ENCODE peak calls at places on chromosomes 5 and 9, in six cellular contexts. K, A, B, H, G and S are unnamed samples. For H3K9me3, the result is how much of the 10 kb centered on the place peaks cover.

GRCh38 chr9:124248066-124248465 is 9.7 kb upstream of the NEK6 start:
- DNase-seq in K (no peak), A (peak), B (no peak), H (no peak), G (no peak), S (peak)

GRCh38 chr5:57032151-57032551 is 80.2 kb upstream of the MIER3 start:
- DNase-seq in K (no peak), A (no peak), B (no peak), H (no peak), G (no peak), S (no peak)

GRCh38 chr9:86073839-86074238 is 25.5 kb downstream of the GOLM1 start:
- DNase-seq in K (no peak), A (no peak), B (no peak), H (no peak), G (no peak), S (no peak)

GRCh38 chr5:59116231-59116900 is 533.5 kb downstream of the RAB3C start:
- DNase-seq in K (no peak), A (no peak), B (no peak), H (no peak), G (no peak), S (no peak)

GRCh38 chr9:105901514-105902109 is 207.3 kb downstream of the TMEM38B start:
- DNase-seq in K (no peak), A (peak), B (no peak), H (no peak), G (peak), S (peak)

GRCh38 chr5:175629231-175629630 is 28.6 kb upstream of the HRH2 start:
- DNase-seq in K (no peak), A (no peak), B (no peak), H (no peak), G (no peak), S (no peak)

GRCh38 chr9:121240394-121241145 is 27.4 kb upstream of the GSN start:
- DNase-seq in K (no peak), A (no peak), B (no peak), H (no peak), G (no peak), S (no peak)

GRCh38 chr5:132388244-132389050 is 18.9 kb downstream of the SLC22A5 start:
- DNase-seq in K (no peak), A (no peak), B (peak), H (peak), G (no peak), S (peak)

GRCh38 chr5:16644301-16644889 is 27.6 kb upstream of the RETREG1 start:
- DNase-seq in K (no peak), A (no peak), B (no peak), H (no peak), G (no peak), S (peak)

GRCh38 chr5:17143335-17143734 is 74.1 kb upstream of the BASP1 start:
- DNase-seq in K (no peak), A (no peak), B (no peak), H (no peak), G (no peak), S (no peak)

GRCh38 chr5:142323480-142324376 is 1.1 kb downstream of the SPRY4 start:
- DNase-seq in K (peak), A (peak), B (peak), H (peak), G (peak), S (peak)

GRCh38 chr5:56876325-56876724 is 33.1 kb upstream of the SETD9 start:
- DNase-seq in K (no peak), A (no peak), B (no peak), H (no peak), G (no peak), S (no peak)

GRCh38 chr5:79992891-79993290 is 1.8 kb upstream of the MTX3 start:
- DNase-seq in K (no peak), A (no peak), B (no peak), H (no peak), G (no peak), S (no peak)

DNA sequence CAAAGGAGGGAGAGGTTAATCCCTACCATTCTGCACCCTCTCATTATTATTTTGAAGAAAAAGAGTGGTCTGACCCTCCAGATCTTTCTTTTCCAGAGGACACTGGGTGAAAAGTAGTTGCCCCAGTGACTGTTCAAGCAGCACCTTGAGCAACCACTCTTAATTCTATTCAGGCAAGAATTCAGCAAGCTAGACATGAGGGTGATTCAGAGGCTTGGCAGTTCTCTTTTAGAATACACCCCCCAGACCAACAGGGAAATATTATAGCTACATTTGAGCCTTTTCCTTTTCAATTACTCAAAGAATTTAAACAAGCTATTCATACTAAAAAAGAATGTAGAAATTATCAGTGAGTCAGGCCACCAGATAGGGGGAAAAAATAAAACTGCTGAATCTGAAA is 178.3 kb downstream of the MRPS30 start:
- DNase-seq in K (no peak), A (no peak), B (no peak), H (no peak), G (no peak), S (no peak)
- H3K9me3 ChIP-seq in K (under half), A (under half), B (under half), H (under half), G (under half), S (under half)

GRCh38 chr5:179118338-179118737 is 58.2 kb downstream of the ZNF354C start:
- DNase-seq in K (no peak), A (peak), B (no peak), H (no peak), G (no peak), S (no peak)
- H3K9me3 ChIP-seq in K (under half), A (under half), B (under half), H (under half), G (under half), S (under half)

GRCh38 chr5:73384861-73385260 is 63.7 kb downstream of the FOXD1 start:
- DNase-seq in K (no peak), A (no peak), B (no peak), H (no peak), G (no peak), S (no peak)
- H3K9me3 ChIP-seq in K (under half), A (under half), B (under half), H (under half), G (under half), S (under half)

DNA sequence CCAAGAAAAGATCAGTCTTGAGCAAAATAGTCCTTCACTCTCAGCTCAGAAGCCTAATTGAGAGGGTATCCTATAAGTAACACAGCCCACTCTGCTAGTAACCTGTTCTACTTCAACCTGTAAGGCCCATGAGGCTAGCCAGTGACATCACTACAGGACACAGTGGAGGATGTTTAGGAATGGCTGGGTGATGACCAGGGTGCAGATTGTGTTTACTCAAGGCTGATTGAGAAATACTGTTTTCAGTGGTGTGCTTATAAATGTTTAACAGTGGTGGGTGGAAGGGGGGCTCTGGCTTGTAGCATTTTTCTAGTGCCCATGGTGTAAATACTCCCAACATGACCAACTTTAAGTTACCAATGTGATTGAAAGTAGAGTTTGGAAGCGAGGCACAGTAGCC is 159.8 kb upstream of the CCDC152 start:
- DNase-seq in K (no peak), A (no peak), B (no peak), H (no peak), G (no peak), S (no peak)
- H3K9me3 ChIP-seq in K (under half), A (under half), B (under half), H (under half), G (under half), S (under half)

DNA sequence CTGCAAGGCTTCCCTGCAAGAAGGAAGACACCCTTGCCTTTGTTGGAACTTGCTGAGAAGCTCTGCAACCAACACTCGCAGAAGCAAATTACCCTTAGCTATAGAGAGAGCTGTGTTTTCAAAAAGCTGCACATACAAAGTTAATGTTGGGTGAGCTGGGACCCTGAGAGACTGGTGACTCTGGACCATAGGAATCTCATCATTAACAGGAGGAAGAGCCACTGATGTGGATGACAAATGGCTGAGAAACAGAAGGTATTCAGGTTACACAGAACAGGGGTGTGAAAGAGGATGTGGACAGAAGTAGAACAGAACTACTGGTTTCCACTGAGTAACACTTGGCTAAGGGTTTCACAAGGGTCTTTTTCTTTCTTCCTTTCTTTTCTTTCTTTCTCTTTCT is 493.5 kb downstream of the IRX1 start:
- DNase-seq in K (no peak), A (no peak), B (no peak), H (no peak), G (no peak), S (no peak)
- H3K9me3 ChIP-seq in K (under half), A (under half), B (under half), H (under half), G (under half), S (under half)

GRCh38 chr5:165079389-165079788 is 1574.0 kb downstream of the MAT2B start:
- DNase-seq in K (no peak), A (no peak), B (no peak), H (no peak), G (no peak), S (no peak)
- H3K9me3 ChIP-seq in K (under half), A (under half), B (under half), H (under half), G (under half), S (under half)

DNA sequence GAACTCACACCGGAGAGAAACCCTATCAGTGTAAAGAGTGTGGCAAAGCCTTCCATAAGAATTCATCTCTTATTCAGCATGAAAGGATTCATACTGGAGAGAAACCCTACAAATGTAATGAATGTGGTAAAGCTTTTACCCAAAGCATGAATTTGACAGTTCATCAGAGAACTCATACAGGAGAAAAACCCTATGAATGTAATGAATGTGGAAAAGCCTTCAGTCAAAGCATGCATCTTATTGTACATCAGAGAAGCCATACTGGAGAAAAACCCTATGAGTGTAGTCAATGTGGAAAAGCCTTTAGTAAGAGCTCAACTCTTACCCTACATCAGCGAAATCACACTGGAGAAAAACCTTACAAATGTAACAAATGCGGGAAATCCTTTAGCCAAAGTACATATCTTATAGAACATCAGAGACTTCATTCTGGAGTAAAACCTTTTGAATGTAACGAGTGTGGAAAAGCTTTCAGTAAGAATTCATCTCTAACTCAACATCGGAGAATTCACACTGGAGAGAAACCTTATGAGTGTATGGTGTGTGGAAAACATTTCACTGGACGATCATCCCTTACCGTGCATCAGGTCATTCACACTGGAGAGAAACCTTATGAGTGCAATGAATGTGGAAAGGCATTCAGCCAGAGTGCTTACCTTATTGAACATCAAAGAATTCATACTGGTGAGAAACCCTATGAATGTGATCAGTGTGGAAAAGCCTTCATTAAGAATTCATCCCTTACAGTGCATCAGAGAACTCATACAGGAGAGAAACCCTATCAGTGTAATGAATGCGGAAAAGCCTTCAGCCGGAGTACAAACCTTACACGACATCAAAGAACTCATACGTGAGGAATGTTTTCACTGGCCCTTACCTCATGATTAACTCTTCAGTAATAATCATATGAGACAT is 8.9 kb upstream of the ZNF454 start:
- DNase-seq in K (no peak), A (no peak), B (no peak), H (no peak), G (no peak), S (no peak)
- H3K9me3 ChIP-seq in K (half or more), A (half or more), B (under half), H (half or more), G (under half), S (half or more)

DNA sequence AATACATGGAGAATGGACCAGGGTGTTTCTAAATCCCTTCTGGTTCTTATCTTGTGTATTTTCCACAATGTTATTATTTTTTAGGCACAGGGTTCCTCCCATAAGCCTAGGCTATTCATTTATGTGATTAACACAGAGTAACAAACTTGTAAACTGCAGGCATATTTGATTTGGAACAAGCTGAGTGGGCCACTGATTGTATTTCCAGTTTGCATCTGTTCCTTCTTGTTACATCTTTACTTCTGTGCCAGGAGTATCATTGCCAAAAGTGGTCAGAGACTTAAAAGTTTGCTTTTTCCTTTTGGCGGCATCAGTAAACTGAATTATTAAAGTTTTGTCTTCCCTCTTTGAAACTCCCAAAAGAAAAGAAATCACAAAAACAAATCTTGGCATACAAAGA is 22.0 kb upstream of the PAX5 start:
- DNase-seq in K (no peak), A (no peak), B (no peak), H (no peak), G (no peak), S (no peak)
- H3K9me3 ChIP-seq in K (under half), A (under half), B (under half), H (under half), G (under half), S (under half)